ENCODE peak calls at places on chromosomes 13 and 19, in six cellular contexts. N is K562, H is uterus, J is non-pigmented ciliary epithelial cell, V is DMS153, F is skeletal muscle cell. T is an unnamed sample.

GRCh38 chr19:5623397-5624153 is 692 bp downstream of the SAFB start:
- DNase-seq in V (no peak), N (peak; percentile 47), J (no peak), F (no peak), H (peak; percentile 20), T (peak; percentile 66)

GRCh38 chr13:60335531-60335930 is 61.5 kb upstream of the TDRD3 start:
- DNase-seq in N (no peak), V (no peak), J (no peak), H (no peak), F (no peak), T (no peak)

GRCh38 chr13:106874308-106874707 is 306.4 kb upstream of the ARGLU1 start:
- DNase-seq in H (no peak), V (no peak), J (no peak), F (no peak), N (no peak), T (no peak)

GRCh38 chr13:34349091-34349722 is 531.3 kb downstream of the RFC3 start:
- DNase-seq in H (peak; percentile 44), J (peak; percentile 98), F (peak; percentile 98), N (no peak), V (no peak), T (peak; percentile 86)

GRCh38 chr13:86892330-86892729 is 778.8 kb upstream of the SLITRK5 start:
- DNase-seq in V (no peak), H (no peak), N (no peak), J (peak; percentile 32), F (no peak), T (no peak)

GRCh38 chr13:51818771-51819511 is 15.0 kb upstream of the DHRS12 start:
- DNase-seq in J (no peak), H (no peak), F (no peak), N (no peak), V (no peak), T (no peak)

GRCh38 chr13:81986308-81986707 is 1645.4 kb upstream of the SPRY2 start:
- DNase-seq in H (no peak), F (no peak), V (no peak), N (no peak), J (no peak), T (no peak)

GRCh38 chr13:70183041-70183440 is 74.8 kb upstream of the KLHL1 start:
- DNase-seq in F (no peak), V (no peak), N (no peak), J (peak; percentile 35), H (no peak), T (no peak)

GRCh38 chr19:1064661-1065605 is 2.0 kb upstream of the ARHGAP45 start:
- DNase-seq in F (no peak), H (no peak), N (no peak), V (no peak), J (no peak), T (peak; percentile 76)

GRCh38 chr19:6472713-6473112 is 8.6 kb downstream of the CRB3 start:
- DNase-seq in N (no peak), J (no peak), V (no peak), H (no peak), F (no peak), T (no peak)

GRCh38 chr13:30224732-30225131 is 82.6 kb downstream of the KATNAL1 start:
- DNase-seq in N (no peak), H (no peak), J (no peak), F (no peak), V (no peak), T (no peak)

GRCh38 chr13:110418944-110419343 is 111.9 kb downstream of the COL4A2 start:
- DNase-seq in H (no peak), N (no peak), F (no peak), J (no peak), V (no peak), T (no peak)

GRCh38 chr13:73072501-73072900 is 13.7 kb downstream of the KLF5 start:
- DNase-seq in J (no peak), N (no peak), V (no peak), H (no peak), F (no peak), T (no peak)

GRCh38 chr19:35757749-35758608 is at the start of gene PROSER3:
- DNase-seq in V (peak; percentile 99), H (peak; percentile 99), N (peak; percentile 96), F (peak; percentile 98), J (peak; percentile 100), T (peak; percentile 99)

GRCh38 chr19:4911786-4912672 is 2.7 kb downstream of the UHRF1 start:
- DNase-seq in N (peak; percentile 53), J (peak; percentile 99), H (peak; percentile 65), V (no peak), F (peak; percentile 99), T (peak; percentile 76)

GRCh38 chr13:40031031-40031430 is 375.6 kb downstream of the COG6 start:
- DNase-seq in N (no peak), F (peak; percentile 15), H (no peak), J (peak; percentile 44), V (no peak), T (no peak)

GRCh38 chr19:13554506-13555235 is 48.4 kb upstream of the CACNA1A start:
- DNase-seq in V (no peak), J (no peak), H (no peak), F (no peak), N (no peak), T (no peak)

GRCh38 chr19:40269216-40269940 is 15.8 kb downstream of the AKT2 start:
- DNase-seq in V (no peak), H (no peak), N (no peak), J (no peak), F (no peak), T (no peak)

GRCh38 chr13:86870388-86870966 is 800.7 kb upstream of the SLITRK5 start:
- DNase-seq in N (no peak), H (no peak), V (no peak), F (no peak), J (no peak), T (no peak)

GRCh38 chr13:27783111-27783510 is 9.2 kb upstream of the GSX1 start:
- DNase-seq in J (no peak), F (no peak), H (no peak), V (no peak), N (no peak), T (no peak)

GRCh38 chr19:4375164-4375619 is 25.2 kb downstream of the SH3GL1 start:
- DNase-seq in H (no peak), J (no peak), F (no peak), N (peak; percentile 85), V (no peak), T (no peak)

GRCh38 chr19:10503002-10503789 is at the start of gene KEAP1:
- DNase-seq in V (no peak), F (no peak), J (no peak), H (no peak), N (peak; percentile 85), T (peak; percentile 73)

GRCh38 chr19:15506074-15506565 is 2.2 kb upstream of the CYP4F22 start:
- DNase-seq in H (no peak), F (no peak), V (no peak), J (no peak), N (no peak), T (no peak)

GRCh38 chr13:41552031-41552430 is 94.7 kb downstream of the RGCC start:
- DNase-seq in V (no peak), J (no peak), H (no peak), N (no peak), F (no peak), T (no peak)

GRCh38 chr13:93716623-93717022 is 490.0 kb downstream of the GPC6 start:
- DNase-seq in F (no peak), H (no peak), N (no peak), V (no peak), J (no peak), T (no peak)